ENCODE peak calls at places on chromosomes 4 and X, in ten cellular contexts. D is fibroblast of lung, I is pancreas, K is dorsolateral prefrontal cortex, N is fibroblast of pulmonary artery, O is heart right ventricle, F is transverse colon, G is AG09309, X is nephron progenitor cell, J is kidney epithelial cell. E is an unnamed sample.
A peak's percentile ranks its signal among the peaks of the same experiment; 100 is the strongest.

GRCh38 chr4:184792334-184792733 is 33.4 kb downstream of the ACSL1 start:
- DNase-seq in D (peak; percentile 50), I (no peak), K (no peak), N (no peak), O (no peak), F (no peak), G (no peak), X (no peak), J (no peak), E (no peak)

GRCh38 chrX:110219920-110220319 is 98.0 kb downstream of the AMMECR1 start:
- DNase-seq in D (peak; percentile 56), I (no peak), K (no peak), N (peak; percentile 56), O (no peak), F (no peak), G (no peak), X (no peak), J (no peak), E (no peak)

GRCh38 chr4:156169011-156169410 is 215.3 kb upstream of the CTSO start:
- DNase-seq in D (peak; percentile 99), I (no peak), K (peak; percentile 43), N (peak; percentile 89), O (no peak), F (no peak), G (peak; percentile 83), X (peak; percentile 31), J (no peak), E (no peak)

GRCh38 chr4:181611033-181611711 is 632.0 kb upstream of the TENM3 start:
- DNase-seq in D (peak; percentile 39), I (no peak), K (no peak), N (no peak), O (no peak), F (no peak), G (no peak), X (no peak), J (no peak), E (no peak)

GRCh38 chr4:89752932-89753598 is 83.9 kb downstream of the SNCA start:
- DNase-seq in D (peak; percentile 81), I (no peak), K (no peak), N (peak; percentile 67), O (no peak), F (no peak), G (peak; percentile 64), X (peak; percentile 16), J (peak; percentile 97), E (no peak)

GRCh38 chr4:8513931-8514330 is 66.3 kb upstream of the GPR78 start:
- DNase-seq in D (no peak), I (peak; percentile 16), K (no peak), N (no peak), O (no peak), F (no peak), G (no peak), X (no peak), J (no peak), E (no peak)

GRCh38 chrX:85288992-85289723 is 45.4 kb downstream of the ZNF711 start:
- DNase-seq in D (no peak), I (no peak), K (no peak), N (no peak), O (no peak), F (no peak), G (no peak), X (no peak), J (no peak), E (no peak)

GRCh38 chrX:16594490-16594889 is 55.5 kb upstream of the S100G start:
- DNase-seq in D (no peak), I (no peak), K (no peak), N (no peak), O (no peak), F (no peak), G (no peak), X (no peak), J (no peak), E (no peak)

GRCh38 chr4:337932-338758 is 531 bp downstream of the ZNF141 start:
- DNase-seq in D (peak; percentile 53), I (peak; percentile 72), K (peak; percentile 67), N (peak; percentile 57), O (peak; percentile 44), F (no peak), G (no peak), X (peak; percentile 58), J (no peak), E (peak; percentile 64)

GRCh38 chr4:3860913-3861636 is 94.9 kb downstream of the ADRA2C start:
- DNase-seq in D (no peak), I (no peak), K (no peak), N (no peak), O (no peak), F (no peak), G (no peak), X (no peak), J (no peak), E (no peak)

DNA sequence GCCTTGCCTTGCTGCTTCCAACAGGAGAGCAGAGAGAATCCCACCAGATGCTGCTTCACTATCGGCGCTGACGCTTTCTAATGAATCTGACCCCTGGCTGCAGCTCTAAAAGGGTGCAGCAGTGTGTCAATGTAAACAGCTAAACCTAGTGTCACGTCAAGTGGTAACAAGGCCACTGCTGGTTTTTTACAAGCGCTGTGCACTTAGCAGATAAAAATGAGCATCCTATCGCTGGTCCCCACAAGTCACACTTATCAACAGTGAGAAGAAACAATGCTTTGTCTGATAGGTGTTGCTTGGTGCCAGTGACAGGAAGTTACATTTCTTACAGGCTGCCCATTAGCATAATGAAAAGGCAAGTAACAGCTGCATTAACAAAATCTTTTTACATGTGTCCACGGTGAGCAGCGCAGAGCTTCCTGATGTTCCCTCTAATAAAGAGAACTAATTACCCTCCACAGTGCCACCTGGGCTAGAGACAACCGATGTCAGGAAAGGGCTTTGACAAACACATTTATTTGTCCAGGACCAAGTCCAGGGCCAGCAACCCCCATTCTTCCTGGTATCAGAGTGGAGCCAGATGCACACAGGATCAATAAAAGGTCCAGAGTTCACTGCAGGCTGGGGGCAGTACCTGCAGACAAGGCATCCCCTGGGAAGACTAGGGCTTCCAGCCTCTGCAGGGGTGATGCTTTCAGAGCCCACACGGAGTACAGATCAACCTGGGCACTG is 176.0 kb downstream of the MGST2 start:
- DNase-seq in D (no peak), I (no peak), K (no peak), N (no peak), O (no peak), F (peak; percentile 52), G (no peak), X (no peak), J (no peak), E (no peak)
- TF ChIP-seq CTCF in D (no peak), I (no peak), K (no peak), N (no peak), O (no peak), F (no peak), G (no peak), X (no peak), J (no peak), E (no peak)

GRCh38 chrX:151828434-151829080 is 84.1 kb upstream of the MAGEA4 start:
- DNase-seq in D (peak; percentile 70), I (no peak), K (no peak), N (no peak), O (no peak), F (no peak), G (no peak), X (no peak), J (no peak), E (no peak)

GRCh38 chrX:151830911-151831310 is 81.8 kb upstream of the MAGEA4 start:
- DNase-seq in D (peak; percentile 70), I (no peak), K (no peak), N (peak; percentile 44), O (no peak), F (no peak), G (no peak), X (no peak), J (no peak), E (no peak)

GRCh38 chrX:151821226-151821625 is 86.7 kb downstream of the CNGA2 start:
- DNase-seq in D (no peak), I (no peak), K (no peak), N (no peak), O (no peak), F (no peak), G (no peak), X (no peak), J (no peak), E (no peak)

GRCh38 chrX:151825927-151826471 is 86.7 kb upstream of the MAGEA4 start:
- DNase-seq in D (peak; percentile 91), I (no peak), K (no peak), N (peak; percentile 87), O (no peak), F (no peak), G (peak; percentile 91), X (no peak), J (peak; percentile 10), E (no peak)
- TF ChIP-seq CTCF in D (peak; percentile 15), I (no peak), K (no peak), N (peak; percentile 37), O (peak; percentile 13), F (no peak), G (peak; percentile 45), X (no peak), J (no peak), E (no peak)

GRCh38 chrX:34365482-34365881 is 233.4 kb upstream of the FAM47A start:
- DNase-seq in D (no peak), I (no peak), K (no peak), N (peak; percentile 60), O (no peak), F (no peak), G (no peak), X (peak; percentile 8), J (no peak), E (no peak)
- TF ChIP-seq CTCF in D (peak; percentile 53), I (no peak), K (no peak), N (peak; percentile 38), O (peak; percentile 29), F (no peak), G (peak; percentile 31), X (peak; percentile 48), J (peak; percentile 43), E (no peak)

GRCh38 chrX:51804741-51805140 is 61.5 kb downstream of the GSPT2 start:
- DNase-seq in D (no peak), I (no peak), K (no peak), N (no peak), O (no peak), F (no peak), G (no peak), X (no peak), J (no peak), E (no peak)
- TF ChIP-seq CTCF in D (peak; percentile 4), I (no peak), K (no peak), N (no peak), O (no peak), F (no peak), G (peak; percentile 7), X (no peak), J (no peak), E (no peak)

GRCh38 chr4:136183513-136183912 is 1348.8 kb downstream of the PCDH18 start:
- DNase-seq in D (no peak), I (no peak), K (no peak), N (no peak), O (no peak), F (no peak), G (no peak), X (no peak), J (no peak), E (no peak)
- TF ChIP-seq CTCF in D (no peak), I (no peak), K (no peak), N (no peak), O (no peak), F (no peak), G (no peak), X (no peak), J (no peak), E (no peak)

GRCh38 chr4:143287571-143287923 is 49.1 kb upstream of the GAB1 start:
- DNase-seq in D (no peak), I (no peak), K (no peak), N (no peak), O (no peak), F (no peak), G (no peak), X (no peak), J (no peak), E (no peak)
- TF ChIP-seq CTCF in D (no peak), I (no peak), K (no peak), N (no peak), O (no peak), F (no peak), G (no peak), X (no peak), J (no peak), E (no peak)

E was measured in HL-60.